ENCODE peak calls at places on chromosomes 4 and X, in nine cellular contexts. D, F, Z, J, O, U, P, I and E are unnamed samples.

GRCh38 chr4:107261241-107261874 is 225.2 kb upstream of the DKK2 start:
- DNase-seq in U (no peak), J (no peak), Z (no peak), P (peak), F (no peak), O (no peak), I (no peak), D (no peak), E (no peak)

GRCh38 chr4:1234811-1235292 is 14.1 kb downstream of the CTBP1 start:
- DNase-seq in D (peak), J (no peak), P (no peak), U (no peak), O (no peak), I (no peak), Z (no peak), F (no peak), E (no peak)

GRCh38 chrX:111047575-111047974 is 48.4 kb upstream of the PAK3 start:
- DNase-seq in Z (no peak), J (no peak), F (no peak), D (no peak), U (peak), I (no peak), O (no peak), P (no peak), E (no peak)

GRCh38 chrX:11688201-11688600 is 22.5 kb upstream of the ARHGAP6 start:
- DNase-seq in Z (peak), P (no peak), U (peak), I (no peak), O (no peak), D (no peak), J (no peak), F (no peak), E (no peak)

GRCh38 chr4:31089815-31090214 is 369.6 kb downstream of the PCDH7 start:
- DNase-seq in P (peak), J (no peak), D (no peak), O (peak), U (peak), F (no peak), I (peak), Z (peak), E (no peak)

GRCh38 chrX:51641421-51642021 is 22.8 kb upstream of the CENPVL3 start:
- DNase-seq in I (no peak), F (no peak), O (peak), P (peak), U (peak), J (no peak), Z (peak), D (no peak), E (peak)

GRCh38 chr4:7828011-7828720 is 111.5 kb downstream of the AFAP1 start:
- DNase-seq in I (peak), Z (peak), O (peak), P (peak), D (no peak), U (peak), F (peak), J (no peak), E (peak)

GRCh38 chrX:19852014-19853005 is 35.1 kb downstream of the SH3KBP1 start:
- DNase-seq in P (no peak), U (peak), D (no peak), I (peak), F (no peak), O (peak), J (no peak), Z (peak), E (no peak)

GRCh38 chrX:30892591-30892990 is 3.5 kb upstream of the TAB3 start:
- DNase-seq in J (no peak), Z (no peak), I (no peak), F (no peak), D (no peak), P (no peak), O (no peak), U (no peak), E (no peak)

GRCh38 chrX:149982310-149982709 is 44.0 kb upstream of the EOLA2 start:
- DNase-seq in F (no peak), U (no peak), J (no peak), D (no peak), P (peak), I (no peak), Z (no peak), O (no peak), E (no peak)

GRCh38 chr4:95204873-95205272 is 343.9 kb downstream of the UNC5C start:
- DNase-seq in F (no peak), Z (peak), D (no peak), U (no peak), P (no peak), O (no peak), I (no peak), J (no peak), E (no peak)
- TF ChIP-seq CTCF in F (peak), Z (peak), D (no peak), U (peak), P (peak), O (no peak), I (no peak), J (no peak), E (peak)

DNA sequence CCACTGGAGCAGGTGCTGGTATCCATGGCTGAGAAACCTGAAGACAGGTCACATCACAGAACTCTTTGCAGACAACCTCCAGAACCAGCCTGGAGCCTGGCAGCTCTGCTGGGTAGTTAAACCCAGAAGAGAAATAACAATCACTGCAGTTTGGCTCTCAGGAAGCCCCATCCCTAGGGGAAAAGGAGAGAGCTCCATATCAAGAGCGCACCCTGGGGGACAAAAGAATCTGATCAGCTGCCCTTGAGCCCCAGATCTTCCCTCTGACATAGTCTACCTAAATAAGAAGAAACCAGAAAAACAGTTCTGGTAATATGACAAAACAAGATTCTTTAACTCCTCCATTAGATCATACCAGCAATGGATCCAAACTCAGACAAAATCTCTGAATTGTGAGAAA is 823.2 kb upstream of the FRG1 start:
- DNase-seq in F (no peak), O (no peak), J (no peak), P (peak), Z (peak), U (peak), I (no peak), D (no peak), E (peak)
- TF ChIP-seq CTCF in F (no peak), O (no peak), J (no peak), P (peak), Z (no peak), U (peak), I (no peak), D (no peak), E (peak)

DNA sequence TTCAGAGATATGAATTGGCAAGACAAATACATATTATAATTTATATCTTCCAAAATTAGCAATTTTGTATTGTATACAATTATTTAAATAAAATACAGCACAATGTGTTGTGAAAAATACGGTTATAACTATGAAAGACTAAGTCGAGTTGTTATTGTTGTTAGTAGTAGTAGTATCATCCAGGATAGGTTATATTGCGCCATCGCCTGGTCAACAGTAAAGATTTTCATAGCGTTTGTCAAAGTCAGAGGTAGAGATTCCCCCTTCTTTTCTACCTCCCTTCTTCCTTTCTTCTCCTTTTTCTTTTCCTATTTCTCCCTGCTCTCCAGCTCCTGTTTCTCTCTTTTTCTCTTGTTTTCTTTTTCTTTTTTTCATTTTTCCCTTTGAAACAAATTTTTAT is 499.1 kb upstream of the EPHA5 start:
- DNase-seq in O (no peak), I (no peak), J (no peak), U (peak), D (no peak), Z (peak), F (no peak), P (peak), E (no peak)
- TF ChIP-seq CTCF in O (no peak), I (no peak), J (peak), U (peak), D (no peak), Z (peak), F (no peak), P (peak), E (peak)

GRCh38 chr4:121656269-121656641 is 40.5 kb downstream of the ANXA5 start:
- DNase-seq in O (peak), F (no peak), I (peak), J (peak), P (peak), D (no peak), Z (peak), U (peak), E (peak)
- TF ChIP-seq CTCF in O (peak), F (no peak), I (peak), J (no peak), P (peak), D (peak), Z (peak), U (peak), E (peak)

GRCh38 chr4:178632415-178632814 is 1190.2 kb upstream of the AGA start:
- DNase-seq in O (no peak), J (no peak), U (no peak), D (no peak), I (no peak), P (no peak), Z (no peak), F (no peak), E (no peak)

DNA sequence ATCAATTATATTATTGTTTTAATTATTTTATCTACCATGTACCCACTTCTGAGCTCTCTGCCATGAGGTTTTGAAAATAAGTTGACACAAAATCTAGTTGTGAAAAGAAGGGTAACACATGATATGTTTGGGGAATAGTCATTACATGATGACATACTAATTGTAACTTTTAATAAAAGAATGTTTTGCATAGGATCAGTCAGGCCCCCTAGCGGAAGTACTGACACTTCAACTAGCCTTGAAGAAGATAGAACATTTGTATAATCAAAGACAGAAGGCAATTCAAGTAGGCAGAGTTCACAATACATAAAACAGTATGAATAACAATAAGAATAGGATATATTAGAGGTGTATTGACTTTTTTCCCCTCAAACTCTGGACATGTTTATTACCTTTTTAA is 1191.0 kb upstream of the AGA start:
- DNase-seq in U (no peak), Z (no peak), D (no peak), F (no peak), P (peak), J (no peak), O (no peak), I (no peak), E (no peak)
- TF ChIP-seq CTCF in U (no peak), Z (no peak), D (no peak), F (no peak), P (peak), J (peak), O (no peak), I (no peak), E (peak)